ENCODE peak calls at places on chromosome 12, in seven cellular contexts. Q is Panc1, T is foreskin fibroblast, N is lower leg skin, W is HCT116, L is astrocyte of the spinal cord, R is GM13976. F is an unnamed sample.

GRCh38 chr12:13959131-13959734 is 22.2 kb downstream of the GRIN2B start:
- DNase-seq in Q (no peak), T (no peak), N (no peak), W (no peak), L (no peak), R (no peak), F (no peak)

GRCh38 chr12:20376984-20377383 is 8.6 kb downstream of the PDE3A start:
- DNase-seq in Q (no peak), T (no peak), N (no peak), W (peak; percentile 22), L (peak; percentile 36), R (no peak), F (no peak)

GRCh38 chr12:131872154-131873046 is 22.0 kb upstream of the ULK1 start:
- DNase-seq in Q (no peak), T (peak; percentile 95), N (no peak), W (peak; percentile 77), L (peak; percentile 79), R (peak; percentile 18), F (no peak)

GRCh38 chr12:132312516-132312915 is 16.9 kb downstream of the GALNT9 start:
- DNase-seq in Q (no peak), T (no peak), N (no peak), W (no peak), L (no peak), R (no peak), F (no peak)

GRCh38 chr12:98422809-98423208 is 92.6 kb upstream of the TMPO start:
- DNase-seq in Q (no peak), T (no peak), N (no peak), W (no peak), L (no peak), R (no peak), F (no peak)

GRCh38 chr12:71759941-71760340 is 5.3 kb downstream of the RAB21 start:
- DNase-seq in Q (no peak), T (no peak), N (no peak), W (no peak), L (no peak), R (no peak), F (no peak)

GRCh38 chr12:122964439-122965257 is 1.6 kb downstream of the ABCB9 start:
- DNase-seq in Q (no peak), T (no peak), N (no peak), W (no peak), L (no peak), R (no peak), F (no peak)

GRCh38 chr12:6376079-6376941 is 947 bp upstream of the SCNN1A start:
- DNase-seq in Q (no peak), T (peak; percentile 76), N (peak; percentile 91), W (no peak), L (peak; percentile 68), R (no peak), F (no peak)

GRCh38 chr12:64624035-64624434 is 13.7 kb downstream of the RASSF3 start:
- DNase-seq in Q (no peak), T (no peak), N (no peak), W (no peak), L (no peak), R (no peak), F (no peak)

GRCh38 chr12:104583311-104583710 is 126.6 kb downstream of the CHST11 start:
- DNase-seq in Q (no peak), T (no peak), N (no peak), W (no peak), L (no peak), R (peak; percentile 49), F (no peak)

GRCh38 chr12:13450231-13451080 is 253.9 kb downstream of the EMP1 start:
- DNase-seq in Q (no peak), T (no peak), N (no peak), W (no peak), L (no peak), R (no peak), F (no peak)

GRCh38 chr12:98352218-98352811 is 163.1 kb upstream of the TMPO start:
- DNase-seq in Q (no peak), T (peak; percentile 4), N (no peak), W (peak; percentile 18), L (peak; percentile 91), R (no peak), F (no peak)

GRCh38 chr12:92989715-92990484 is 60.8 kb upstream of the EEA1 start:
- DNase-seq in Q (no peak), T (no peak), N (no peak), W (no peak), L (no peak), R (no peak), F (no peak)

GRCh38 chr12:119061208-119061796 is 80.0 kb downstream of the SRRM4 start:
- DNase-seq in Q (no peak), T (peak; percentile 4), N (no peak), W (no peak), L (peak; percentile 20), R (no peak), F (no peak)

GRCh38 chr12:67592228-67593011 is 56.1 kb upstream of the DYRK2 start:
- DNase-seq in Q (no peak), T (peak; percentile 37), N (no peak), W (peak; percentile 18), L (peak; percentile 67), R (peak; percentile 17), F (no peak)

GRCh38 chr12:33653362-33653761 is 213.7 kb upstream of the SYT10 start:
- DNase-seq in Q (no peak), T (no peak), N (no peak), W (no peak), L (no peak), R (no peak), F (no peak)

GRCh38 chr12:80190001-80190400 is 90.7 kb downstream of the OTOGL start:
- DNase-seq in Q (no peak), T (no peak), N (no peak), W (no peak), L (no peak), R (no peak), F (no peak)

GRCh38 chr12:84689638-84690037 is 223.0 kb downstream of the SLC6A15 start:
- DNase-seq in Q (no peak), T (no peak), N (no peak), W (no peak), L (no peak), R (no peak), F (no peak)

DNA sequence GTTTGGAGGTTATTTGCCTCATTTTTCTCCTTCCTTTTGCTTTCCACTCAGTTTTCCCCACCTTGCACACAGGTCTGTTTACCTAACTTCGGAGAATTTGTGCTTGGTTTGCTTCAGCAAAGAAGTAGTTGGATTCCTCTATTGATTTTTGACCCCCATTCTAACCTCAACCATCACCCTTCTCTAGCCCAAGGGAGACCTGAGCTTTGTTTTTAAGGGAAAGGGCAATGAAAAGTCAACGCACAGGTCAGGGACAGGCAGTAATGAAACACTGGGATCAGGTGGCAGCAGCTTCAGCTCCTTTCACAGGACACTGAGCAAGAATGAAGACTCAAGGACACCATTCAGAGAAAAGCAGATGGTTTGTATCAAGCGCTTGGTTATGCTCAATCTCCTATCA is 46.9 kb upstream of the KRR1 start:
- DNase-seq in Q (no peak), T (no peak), N (no peak), W (no peak), L (no peak), R (no peak), F (no peak)
- TF ChIP-seq CTCF in Q (no peak), T (no peak), N (no peak), W (no peak), L (no peak), R (no peak), F (no peak)

DNA sequence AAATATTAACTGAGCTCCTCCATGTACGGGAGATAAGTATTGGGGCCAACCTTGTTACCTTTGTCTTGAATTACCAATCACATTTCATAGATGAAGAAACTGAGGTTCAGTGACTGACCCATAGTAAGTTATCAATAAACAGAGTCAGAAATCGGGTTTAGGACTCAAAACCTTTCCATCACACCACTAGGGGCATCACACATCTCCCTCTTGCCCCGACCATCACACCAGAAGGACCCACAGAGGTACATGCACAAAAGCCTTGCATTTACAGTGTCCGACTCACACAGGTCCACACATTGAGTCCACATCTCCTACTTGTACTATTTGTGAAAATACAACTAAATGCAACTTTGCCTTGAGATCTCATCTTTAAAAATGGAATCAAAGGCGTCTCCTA is 29.4 kb downstream of the KCNA5 start:
- DNase-seq in Q (no peak), T (no peak), N (no peak), W (no peak), L (no peak), R (no peak), F (no peak)
- TF ChIP-seq CTCF in Q (peak; percentile 6), T (no peak), N (no peak), W (peak; percentile 31), L (no peak), R (no peak), F (no peak)

GRCh38 chr12:102543494-102543893 is 63.1 kb upstream of the IGF1 start:
- DNase-seq in Q (no peak), T (no peak), N (no peak), W (no peak), L (no peak), R (no peak), F (no peak)
- TF ChIP-seq CTCF in Q (no peak), T (peak; percentile 17), N (no peak), W (peak; percentile 40), L (no peak), R (peak; percentile 20), F (no peak)

DNA sequence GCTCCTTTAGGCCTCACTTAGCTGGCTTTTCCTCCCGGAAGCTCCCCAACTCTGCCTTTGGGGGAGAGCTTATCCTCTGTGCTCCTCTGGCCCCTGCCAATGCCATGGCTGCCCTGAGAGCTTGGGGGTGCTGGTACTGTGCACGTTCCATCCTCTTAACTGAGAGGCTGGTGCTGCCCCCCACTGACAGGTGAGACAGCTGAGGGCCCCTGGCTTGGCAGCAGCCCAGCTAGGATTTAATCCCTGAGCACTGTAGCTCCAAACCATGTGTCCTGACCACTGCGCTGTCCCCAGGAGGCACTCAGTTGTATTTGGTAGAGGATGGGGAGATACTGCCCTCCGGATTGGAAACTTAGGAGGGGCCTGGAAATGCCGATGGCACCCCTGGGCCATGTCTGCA is 46.1 kb downstream of the UBE3B start:
- DNase-seq in Q (no peak), T (no peak), N (no peak), W (no peak), L (no peak), R (no peak), F (no peak)
- TF ChIP-seq CTCF in Q (no peak), T (no peak), N (no peak), W (no peak), L (no peak), R (no peak), F (no peak)

F was measured in osteocyte.